ENCODE peak calls at places on chromosomes 6 and 20, in four cellular contexts. X is uterus, D is A549, H is adrenal gland. S is an unnamed sample.

GRCh38 chr6:82744286-82745015 is 321.2 kb downstream of the UBE3D start:
- DNase-seq in X (no peak), D (no peak), H (no peak), S (no peak)

GRCh38 chr6:30830438-30830837 is 53.9 kb upstream of the DDR1 start:
- DNase-seq in H (no peak), D (no peak), X (no peak), S (no peak)

GRCh38 chr20:6162239-6162638 is 39.4 kb upstream of the FERMT1 start:
- DNase-seq in X (peak), H (peak), D (no peak), S (no peak)

GRCh38 chr6:15378272-15378671 is 132.4 kb downstream of the JARID2 start:
- DNase-seq in H (no peak), X (no peak), D (no peak), S (no peak)

GRCh38 chr20:1322511-1323245 is 6.3 kb downstream of the SDCBP2 start:
- DNase-seq in H (peak), X (peak), D (no peak), S (no peak)

GRCh38 chr6:90397929-90398674 is 101.5 kb upstream of the BACH2 start:
- DNase-seq in D (peak), H (no peak), X (no peak), S (no peak)

GRCh38 chr20:14219801-14220461 is 117.5 kb downstream of the FLRT3 start:
- DNase-seq in X (no peak), D (peak), H (no peak), S (no peak)

GRCh38 chr6:11277275-11278206 is 45.1 kb upstream of the NEDD9 start:
- DNase-seq in H (no peak), D (peak), X (no peak), S (no peak)

GRCh38 chr20:63033635-63034510 is 27.1 kb upstream of the BHLHE23 start:
- DNase-seq in D (no peak), X (no peak), H (no peak), S (no peak)

GRCh38 chr6:133040025-133040838 is 200.9 kb upstream of the EYA4 start:
- DNase-seq in D (peak), H (no peak), X (no peak), S (no peak)

GRCh38 chr6:25844518-25844917 is 12.7 kb upstream of the SLC17A1 start:
- DNase-seq in X (no peak), D (no peak), H (no peak), S (peak)

GRCh38 chr20:48841861-48842529 is 14.2 kb upstream of the PREX1 start:
- DNase-seq in X (no peak), D (peak), H (no peak), S (no peak)

GRCh38 chr20:13261460-13262301 is 40.6 kb downstream of the ISM1 start:
- DNase-seq in H (peak), D (peak), X (peak), S (no peak)

GRCh38 chr6:147279423-147279822 is 75.2 kb downstream of the STXBP5 start:
- DNase-seq in D (no peak), H (no peak), X (no peak), S (no peak)

GRCh38 chr20:15986690-15987089 is 586.6 kb downstream of the KIF16B start:
- DNase-seq in X (no peak), D (no peak), H (no peak), S (no peak)

GRCh38 chr6:139973602-139974373 is 599.3 kb upstream of the CITED2 start:
- DNase-seq in X (no peak), H (no peak), D (peak), S (no peak)

GRCh38 chr20:51249215-51249614 is 226.3 kb upstream of the KCNG1 start:
- DNase-seq in D (no peak), X (no peak), H (no peak), S (no peak)

DNA sequence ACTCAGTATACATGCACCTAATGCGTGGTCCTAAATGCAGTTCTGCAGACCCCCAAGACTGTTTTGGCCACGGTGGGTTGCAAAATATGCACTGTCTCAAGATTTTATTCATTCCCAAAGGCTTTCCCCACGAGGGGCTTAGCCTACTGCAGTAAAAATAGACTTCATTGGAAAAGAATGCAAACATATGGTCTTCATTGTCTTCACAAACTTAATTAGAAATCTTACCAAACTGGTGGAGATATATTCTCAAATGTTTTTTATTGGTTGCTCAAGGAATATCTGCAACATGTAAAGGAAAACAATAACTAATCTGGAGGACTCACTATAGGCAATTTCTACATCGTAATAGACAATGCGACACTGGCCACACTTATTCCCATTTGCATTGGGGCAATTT is 31.7 kb upstream of the PRL start:
- DNase-seq in H (no peak), X (no peak), D (no peak), S (no peak)
- TF ChIP-seq CTCF in H (no peak), X (no peak), D (no peak), S (no peak)

GRCh38 chr6:152948150-152948768 is 34.6 kb downstream of the FBXO5 start:
- DNase-seq in D (peak), H (no peak), X (no peak), S (peak)
- H3K4me3 ChIP-seq in D (no peak), H (no peak), X (no peak), S (no peak)

GRCh38 chr6:39367661-39368060 is 45.2 kb upstream of the KCNK16 start:
- DNase-seq in X (no peak), H (no peak), D (no peak), S (no peak)

GRCh38 chr6:39366875-39367618 is 44.5 kb upstream of the KCNK16 start:
- DNase-seq in X (no peak), H (peak), D (no peak), S (no peak)

GRCh38 chr6:39365281-39366074 is 43.0 kb upstream of the KCNK16 start:
- DNase-seq in H (peak), D (no peak), X (no peak), S (no peak)

GRCh38 chr6:39375405-39375804 is 52.9 kb upstream of the KCNK16 start:
- DNase-seq in D (no peak), X (no peak), H (no peak), S (no peak)

DNA sequence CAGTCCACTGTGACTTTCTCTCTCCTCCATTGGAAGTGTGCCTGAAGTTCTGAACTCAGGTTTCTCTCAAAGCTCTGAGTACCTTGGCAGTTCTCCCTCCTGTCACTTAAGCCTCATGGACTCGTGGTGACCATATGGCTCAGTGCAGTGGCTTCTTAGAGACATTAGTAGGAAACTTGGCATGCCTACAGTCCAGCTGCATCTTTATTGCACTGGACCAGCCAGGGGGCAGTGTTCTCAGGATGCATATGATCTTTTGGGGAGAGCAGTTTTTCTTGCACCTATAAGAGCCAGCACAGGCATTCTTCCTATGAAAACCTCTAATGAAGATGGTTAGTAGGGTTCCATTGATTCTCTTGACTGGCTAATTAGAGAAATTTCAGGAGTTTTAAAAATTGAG is 47.5 kb upstream of the KCNK16 start:
- DNase-seq in D (no peak), X (no peak), H (no peak), S (no peak)
- TF ChIP-seq CTCF in D (no peak), X (no peak), H (no peak), S (peak)

GRCh38 chr6:109007521-109007920 is 87.1 kb downstream of the SESN1 start:
- DNase-seq in H (no peak), X (no peak), D (no peak), S (no peak)
- H3K4me3 ChIP-seq in H (no peak), X (peak), D (no peak), S (peak)

DNA sequence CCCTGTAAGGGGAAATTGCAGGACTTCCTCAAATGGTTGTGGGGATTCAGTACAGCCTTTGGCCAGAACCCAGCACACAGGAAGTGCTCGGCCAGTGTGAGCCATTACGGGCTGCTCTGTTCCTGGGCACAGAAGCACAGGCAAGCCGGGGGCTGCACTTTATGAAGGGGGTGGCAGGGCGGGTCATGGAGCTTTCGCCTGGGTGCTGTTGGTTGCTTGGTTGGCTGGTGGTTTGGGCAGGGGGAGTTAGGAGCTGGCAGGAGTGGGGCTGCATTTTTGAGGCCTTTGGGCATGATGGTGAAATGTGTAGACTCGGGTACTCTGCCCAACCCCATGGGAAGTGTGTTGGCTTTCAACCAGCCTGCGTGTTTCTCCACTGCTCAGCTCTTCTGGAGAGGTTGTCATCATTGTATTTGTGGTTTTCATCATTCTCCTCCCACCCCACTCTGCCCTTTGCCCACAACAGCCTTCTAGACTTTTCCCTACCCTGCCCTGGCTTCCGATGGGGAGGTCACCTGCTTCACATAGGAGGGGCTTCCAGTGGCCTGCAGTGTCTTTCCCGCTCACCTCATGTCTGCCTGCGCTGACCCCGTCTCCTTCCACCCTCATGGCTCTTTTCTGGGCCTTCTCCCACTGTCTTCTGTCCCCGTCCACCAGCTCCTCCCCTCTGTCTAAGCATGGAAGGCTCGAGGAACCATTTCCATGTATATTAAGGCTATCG is 16.1 kb upstream of the RBM38 start:
- DNase-seq in X (no peak), H (no peak), D (no peak), S (no peak)
- TF ChIP-seq CTCF in X (no peak), H (no peak), D (no peak), S (no peak)

GRCh38 chr6:118743744-118744143 is 92.4 kb upstream of the CEP85L start:
- DNase-seq in X (no peak), D (no peak), H (no peak), S (no peak)
- H3K4me3 ChIP-seq in X (no peak), D (no peak), H (no peak), S (no peak)

GRCh38 chr6:98977606-98978292 is 30.0 kb upstream of the FBXL4 start:
- DNase-seq in D (no peak), X (no peak), H (no peak), S (no peak)
- TF ChIP-seq CTCF in D (no peak), X (no peak), H (no peak), S (no peak)

S was measured in LNCaP clone FGC.